ENCODE peak calls at places on chromosomes 16 and 17, in six cellular contexts. One of them, this sample, is unnamed.

GRCh38 chr17:14202388-14203166 is 34.1 kb downstream of the CDRT15 start:
- DNase-seq in coronary artery: no peak
- DNase-seq in GM06990: no peak
- DNase-seq in lung: no peak
- DNase-seq in ovary: no peak
- DNase-seq in heart right ventricle: no peak
- DNase-seq in this sample: no peak

GRCh38 chr17:11986939-11987329 is 10.3 kb downstream of the ZNF18 start:
- DNase-seq in ovary: no peak
- DNase-seq in GM06990: no peak
- DNase-seq in heart right ventricle: no peak
- DNase-seq in coronary artery: no peak
- DNase-seq in lung: no peak
- DNase-seq in this sample: peak; percentile 3

GRCh38 chr17:36705651-36706436 is 104.5 kb downstream of the MRM1 start:
- DNase-seq in lung: peak; percentile 38
- DNase-seq in heart right ventricle: peak; percentile 23
- DNase-seq in ovary: no peak
- DNase-seq in coronary artery: no peak
- DNase-seq in GM06990: no peak
- DNase-seq in this sample: peak; percentile 61

GRCh38 chr17:45144199-45145034 is 3.9 kb upstream of the HEXIM1 start:
- DNase-seq in ovary: peak; percentile 84
- DNase-seq in lung: no peak
- DNase-seq in heart right ventricle: peak; percentile 73
- DNase-seq in coronary artery: peak; percentile 84
- DNase-seq in GM06990: no peak
- DNase-seq in this sample: no peak

GRCh38 chr16:15435216-15435864 is 952 bp downstream of the BMERB1 start:
- DNase-seq in heart right ventricle: no peak
- DNase-seq in GM06990: peak; percentile 5
- DNase-seq in coronary artery: no peak
- DNase-seq in ovary: no peak
- DNase-seq in lung: no peak
- DNase-seq in this sample: no peak

GRCh38 chr17:66900126-66901010 is 64.1 kb upstream of the CACNG4 start:
- DNase-seq in lung: no peak
- DNase-seq in coronary artery: no peak
- DNase-seq in GM06990: no peak
- DNase-seq in heart right ventricle: no peak
- DNase-seq in ovary: no peak
- DNase-seq in this sample: no peak

GRCh38 chr16:81531415-81531814 is 86.8 kb downstream of the CMIP start:
- DNase-seq in lung: no peak
- DNase-seq in coronary artery: no peak
- DNase-seq in GM06990: no peak
- DNase-seq in heart right ventricle: no peak
- DNase-seq in ovary: no peak
- DNase-seq in this sample: no peak

GRCh38 chr17:69913241-69914015 is 161.6 kb upstream of the KCNJ16 start:
- DNase-seq in ovary: no peak
- DNase-seq in heart right ventricle: no peak
- DNase-seq in lung: no peak
- DNase-seq in GM06990: no peak
- DNase-seq in coronary artery: no peak
- DNase-seq in this sample: no peak

GRCh38 chr16:48930951-48931553 is 321.1 kb upstream of the N4BP1 start:
- DNase-seq in ovary: no peak
- DNase-seq in GM06990: no peak
- DNase-seq in heart right ventricle: no peak
- DNase-seq in lung: no peak
- DNase-seq in coronary artery: no peak
- DNase-seq in this sample: no peak

GRCh38 chr16:55842369-55843104 is 9.6 kb upstream of the CES1 start:
- DNase-seq in GM06990: no peak
- DNase-seq in lung: no peak
- DNase-seq in coronary artery: no peak
- DNase-seq in heart right ventricle: no peak
- DNase-seq in ovary: no peak
- DNase-seq in this sample: peak; percentile 47

GRCh38 chr17:62000186-62000585 is 64.9 kb downstream of the MED13 start:
- DNase-seq in lung: no peak
- DNase-seq in coronary artery: no peak
- DNase-seq in GM06990: no peak
- DNase-seq in ovary: no peak
- DNase-seq in heart right ventricle: no peak
- DNase-seq in this sample: no peak

GRCh38 chr16:3949287-3949686 is 68.8 kb upstream of the CREBBP start:
- DNase-seq in heart right ventricle: peak; percentile 50
- DNase-seq in lung: no peak
- DNase-seq in GM06990: no peak
- DNase-seq in ovary: peak; percentile 22
- DNase-seq in coronary artery: peak; percentile 74
- DNase-seq in this sample: no peak

GRCh38 chr17:20043034-20043433 is 33.9 kb downstream of the SPECC1 start:
- DNase-seq in lung: no peak
- DNase-seq in coronary artery: no peak
- DNase-seq in heart right ventricle: no peak
- DNase-seq in ovary: no peak
- DNase-seq in GM06990: no peak
- DNase-seq in this sample: no peak

GRCh38 chr17:34872640-34873039 is 88.6 kb downstream of the CCT6B start:
- DNase-seq in ovary: no peak
- DNase-seq in heart right ventricle: no peak
- DNase-seq in lung: no peak
- DNase-seq in coronary artery: no peak
- DNase-seq in GM06990: no peak
- DNase-seq in this sample: no peak

GRCh38 chr17:83109793-83110645 is 30.6 kb downstream of the METRNL start:
- DNase-seq in heart right ventricle: peak; percentile 82
- DNase-seq in coronary artery: peak; percentile 98
- DNase-seq in GM06990: no peak
- DNase-seq in lung: peak; percentile 93
- DNase-seq in ovary: peak; percentile 87
- DNase-seq in this sample: no peak

DNA sequence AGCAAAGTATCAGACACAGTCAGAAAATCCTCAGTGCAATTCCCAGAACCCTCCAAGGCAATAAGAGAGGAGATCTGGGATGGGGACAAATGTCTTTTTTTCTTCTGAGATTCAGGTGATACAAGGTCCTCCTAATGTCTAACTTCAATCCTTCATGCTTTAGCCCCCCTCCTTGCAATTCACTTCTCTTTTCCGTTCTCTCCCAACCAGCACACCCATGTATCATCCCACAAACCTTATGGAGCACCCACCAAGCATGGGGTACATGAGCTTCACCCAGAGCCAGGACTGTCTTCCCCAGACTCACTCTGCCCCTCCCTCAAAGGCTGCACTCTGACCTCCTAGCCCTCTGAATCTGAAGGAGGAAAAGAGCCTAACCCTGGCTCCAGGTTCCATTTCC is 10.1 kb downstream of the HDAC5 start:
- DNase-seq in GM06990: no peak
- DNase-seq in lung: no peak
- DNase-seq in ovary: no peak
- DNase-seq in heart right ventricle: no peak
- DNase-seq in coronary artery: no peak
- DNase-seq in this sample: no peak
- H3K4me3 ChIP-seq in GM06990: no peak overlapping the region
- H3K4me3 ChIP-seq in lung: no peak overlapping the region
- H3K4me3 ChIP-seq in ovary: no peak overlapping the region
- H3K4me3 ChIP-seq in heart right ventricle: no peak overlapping the region
- H3K4me3 ChIP-seq in coronary artery: no peak overlapping the region
- H3K4me3 ChIP-seq in this sample: no peak overlapping the region

GRCh38 chr16:88974641-88975215 is 2.3 kb downstream of the CBFA2T3 start:
- DNase-seq in lung: no peak
- DNase-seq in heart right ventricle: no peak
- DNase-seq in ovary: no peak
- DNase-seq in GM06990: no peak
- DNase-seq in coronary artery: no peak
- DNase-seq in this sample: no peak
- H3K4me3 ChIP-seq in lung: no peak overlapping the region
- H3K4me3 ChIP-seq in heart right ventricle: no peak overlapping the region
- H3K4me3 ChIP-seq in ovary: no peak overlapping the region
- H3K4me3 ChIP-seq in GM06990: peak overlapping the region; percentile 85
- H3K4me3 ChIP-seq in coronary artery: no peak overlapping the region
- H3K4me3 ChIP-seq in this sample: peak overlapping the region; percentile 84

DNA sequence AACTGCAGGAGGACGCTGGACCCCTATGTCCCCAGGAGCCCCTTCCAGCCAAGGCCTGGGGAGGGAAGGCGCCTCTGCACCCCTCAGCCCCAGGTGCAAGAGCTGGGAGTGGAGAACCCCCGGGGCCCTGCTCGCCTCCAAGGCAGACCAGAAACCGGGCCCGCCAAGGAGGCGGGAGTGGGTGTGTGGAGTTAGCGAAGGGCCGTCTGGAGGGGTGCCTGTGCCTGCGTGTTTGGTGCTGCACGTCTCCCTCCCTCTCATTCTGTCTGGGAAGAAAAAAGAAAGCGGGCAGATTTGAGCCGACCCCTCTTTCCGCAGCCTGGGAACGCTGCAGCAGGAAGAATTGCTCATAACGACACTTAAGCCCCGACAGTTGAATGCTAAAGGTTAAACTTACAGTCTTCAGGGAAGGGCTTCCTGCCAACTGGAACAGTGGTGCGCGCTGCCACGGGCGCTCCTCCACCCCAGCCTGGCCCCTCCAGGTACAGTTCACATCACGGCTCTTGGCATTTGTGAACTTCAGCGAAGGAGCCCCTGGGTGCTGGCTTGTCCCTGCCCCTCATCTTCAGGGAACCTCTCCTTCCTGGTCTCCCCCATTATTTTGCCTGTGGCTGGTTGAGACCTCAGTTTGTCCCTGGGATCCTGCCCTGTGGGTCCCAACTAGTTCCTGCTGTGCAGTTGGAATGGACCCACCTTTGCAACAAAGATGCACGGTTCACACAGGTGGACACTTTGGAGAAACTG is 19.2 kb upstream of the ZFHX3 start:
- DNase-seq in ovary: no peak
- DNase-seq in heart right ventricle: no peak
- DNase-seq in coronary artery: peak; percentile 81
- DNase-seq in lung: no peak
- DNase-seq in GM06990: no peak
- DNase-seq in this sample: no peak
- H3K4me3 ChIP-seq in ovary: no peak overlapping the region
- H3K4me3 ChIP-seq in heart right ventricle: peak overlapping the region; percentile 38
- H3K4me3 ChIP-seq in coronary artery: peak overlapping the region; percentile 79
- H3K4me3 ChIP-seq in lung: no peak overlapping the region
- H3K4me3 ChIP-seq in GM06990: no peak overlapping the region
- H3K4me3 ChIP-seq in this sample: no peak overlapping the region

DNA sequence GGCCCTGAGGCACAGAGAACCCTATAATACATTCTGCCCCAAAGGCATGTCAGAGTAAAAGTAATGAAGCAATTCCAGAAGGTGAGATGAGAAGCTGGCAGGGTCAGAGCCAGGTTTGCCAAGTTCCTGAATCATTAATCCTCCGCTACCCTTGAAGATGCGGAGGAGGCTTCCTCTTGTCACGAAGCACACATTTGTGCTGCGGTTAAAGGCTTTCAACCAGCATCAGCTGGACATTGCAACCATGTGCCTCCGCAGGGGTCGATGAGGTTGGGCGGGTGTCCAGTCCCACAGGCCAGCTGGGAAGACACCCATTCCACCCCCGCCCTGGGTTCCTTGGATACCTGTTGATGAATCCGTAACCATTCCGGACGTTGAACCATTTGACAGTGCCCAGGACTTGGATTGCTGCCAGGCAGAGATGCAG is 1.3 kb downstream of the YBX2 start:
- DNase-seq in lung: no peak
- DNase-seq in GM06990: no peak
- DNase-seq in heart right ventricle: no peak
- DNase-seq in coronary artery: no peak
- DNase-seq in ovary: no peak
- DNase-seq in this sample: no peak
- H3K4me3 ChIP-seq in lung: no peak overlapping the region
- H3K4me3 ChIP-seq in GM06990: no peak overlapping the region
- H3K4me3 ChIP-seq in heart right ventricle: no peak overlapping the region
- H3K4me3 ChIP-seq in coronary artery: no peak overlapping the region
- H3K4me3 ChIP-seq in ovary: no peak overlapping the region
- H3K4me3 ChIP-seq in this sample: no peak overlapping the region

DNA sequence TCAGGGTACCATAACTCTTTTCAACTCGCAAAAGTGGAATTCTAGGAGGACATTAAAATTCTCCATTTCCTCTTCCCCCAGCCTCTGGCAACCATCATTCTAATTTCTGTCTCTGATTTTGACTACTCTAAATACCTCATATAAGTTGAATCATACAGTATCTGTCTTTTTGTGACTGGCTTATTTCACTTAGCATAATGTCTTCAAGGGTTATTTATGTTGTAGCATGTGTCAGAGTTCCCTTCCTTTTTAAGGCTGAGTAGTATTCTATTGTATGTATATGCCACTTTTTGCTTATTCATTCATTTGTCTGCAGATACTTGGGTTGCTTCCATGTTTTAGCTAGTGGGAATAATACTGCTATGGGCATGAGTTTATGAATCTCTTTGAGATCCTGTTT is 12.0 kb downstream of the RNF135 start:
- DNase-seq in heart right ventricle: no peak
- DNase-seq in GM06990: no peak
- DNase-seq in ovary: no peak
- DNase-seq in coronary artery: no peak
- DNase-seq in lung: no peak
- DNase-seq in this sample: no peak
- H3K4me3 ChIP-seq in heart right ventricle: no peak overlapping the region
- H3K4me3 ChIP-seq in GM06990: no peak overlapping the region
- H3K4me3 ChIP-seq in ovary: no peak overlapping the region
- H3K4me3 ChIP-seq in coronary artery: no peak overlapping the region
- H3K4me3 ChIP-seq in lung: no peak overlapping the region
- H3K4me3 ChIP-seq in this sample: no peak overlapping the region

GRCh38 chr17:32015245-32016013 is 8.2 kb downstream of the LRRC37B start:
- DNase-seq in lung: no peak
- DNase-seq in heart right ventricle: no peak
- DNase-seq in GM06990: no peak
- DNase-seq in ovary: no peak
- DNase-seq in coronary artery: no peak
- DNase-seq in this sample: no peak

GRCh38 chr17:32009262-32009542 is 2.0 kb downstream of the LRRC37B start:
- DNase-seq in GM06990: no peak
- DNase-seq in coronary artery: no peak
- DNase-seq in heart right ventricle: no peak
- DNase-seq in lung: no peak
- DNase-seq in ovary: no peak
- DNase-seq in this sample: no peak

GRCh38 chr17:32007463-32008298 is 498 bp downstream of the LRRC37B start:
- DNase-seq in coronary artery: no peak
- DNase-seq in ovary: peak; percentile 34
- DNase-seq in heart right ventricle: no peak
- DNase-seq in GM06990: peak; percentile 49
- DNase-seq in lung: no peak
- DNase-seq in this sample: peak; percentile 45

GRCh38 chr17:32006957-32007462 is at the start of gene LRRC37B:
- DNase-seq in GM06990: peak; percentile 90
- DNase-seq in heart right ventricle: peak; percentile 90
- DNase-seq in lung: peak; percentile 90
- DNase-seq in coronary artery: peak; percentile 88
- DNase-seq in ovary: peak; percentile 90
- DNase-seq in this sample: peak; percentile 88

GRCh38 chr17:32010114-32010513 is 2.9 kb downstream of the LRRC37B start:
- DNase-seq in GM06990: no peak
- DNase-seq in lung: no peak
- DNase-seq in coronary artery: no peak
- DNase-seq in heart right ventricle: no peak
- DNase-seq in ovary: no peak
- DNase-seq in this sample: no peak
- H3K4me3 ChIP-seq in GM06990: no peak overlapping the region
- H3K4me3 ChIP-seq in lung: no peak overlapping the region
- H3K4me3 ChIP-seq in coronary artery: no peak overlapping the region
- H3K4me3 ChIP-seq in heart right ventricle: no peak overlapping the region
- H3K4me3 ChIP-seq in ovary: no peak overlapping the region
- H3K4me3 ChIP-seq in this sample: no peak overlapping the region

This sample was measured in GM12865.